ENCODE peak calls at places on chromosome 13, in nine cellular contexts. G is activated CD4-positive, alpha-beta T cell treated with anti-CD3 and anti-CD28 coated beads for 4 hours; M is NCI-H524; N is GM23248; E is activated naive CD8-positive, alpha-beta T cell treated with anti-CD3 and anti-CD28 coated beads, Interleukin-2, amount 50 U/mL, for 24 hours; B is A549; Y is Right ventricle myocardium superior; V is germinal center; F is ecto neural progenitor cell. P is an unnamed sample.

GRCh38 chr13:104597554-104598240 is 1531.5 kb upstream of the SLC10A2 start:
- DNase-seq in G (no peak), M (peak; percentile 94), N (no peak), E (no peak), B (no peak), Y (no peak), V (no peak), F (no peak), P (no peak)

GRCh38 chr13:29707876-29708543 is 112.5 kb upstream of the SLC7A1 start:
- DNase-seq in G (peak; percentile 48), M (peak; percentile 58), N (peak; percentile 79), E (peak; percentile 50), B (peak; percentile 32), Y (peak; percentile 54), V (peak; percentile 33), F (peak; percentile 67), P (peak; percentile 41)

GRCh38 chr13:96473463-96474157 is 383.7 kb downstream of the HS6ST3 start:
- DNase-seq in G (no peak), M (no peak), N (no peak), E (no peak), B (no peak), Y (no peak), V (no peak), F (no peak), P (no peak)

GRCh38 chr13:96172066-96172465 is 82.2 kb downstream of the HS6ST3 start:
- DNase-seq in G (no peak), M (no peak), N (peak; percentile 3), E (no peak), B (no peak), Y (no peak), V (no peak), F (no peak), P (no peak)

GRCh38 chr13:107864543-107865460 is 350.5 kb downstream of the LIG4 start:
- DNase-seq in G (no peak), M (no peak), N (peak; percentile 87), E (peak; percentile 3), B (peak; percentile 35), Y (no peak), V (no peak), F (peak; percentile 51), P (no peak)

GRCh38 chr13:54607421-54607820 is 1578.8 kb downstream of the OLFM4 start:
- DNase-seq in G (no peak), M (no peak), N (no peak), E (no peak), B (no peak), Y (no peak), V (no peak), F (no peak), P (no peak)

GRCh38 chr13:66329988-66330429 is 900.1 kb downstream of the PCDH9 start:
- DNase-seq in G (no peak), M (no peak), N (no peak), E (no peak), B (no peak), Y (no peak), V (no peak), F (no peak), P (no peak)

GRCh38 chr13:92187378-92187989 is 789.1 kb downstream of the GPC5 start:
- DNase-seq in G (no peak), M (peak; percentile 65), N (peak; percentile 44), E (peak; percentile 8), B (peak; percentile 12), Y (no peak), V (peak; percentile 8), F (no peak), P (peak; percentile 58)

GRCh38 chr13:67635754-67636153 is 405.6 kb upstream of the PCDH9 start:
- DNase-seq in G (no peak), M (no peak), N (no peak), E (no peak), B (no peak), Y (no peak), V (no peak), F (no peak), P (no peak)

GRCh38 chr13:43006893-43007631 is 15.0 kb upstream of the EPSTI1 start:
- DNase-seq in G (no peak), M (no peak), N (peak; percentile 63), E (no peak), B (no peak), Y (no peak), V (no peak), F (no peak), P (no peak)